ENCODE peak calls at places on chromosomes 5 and 9, in four cellular contexts. K is astrocyte of the cerebellum, O is uterus, H is HCT116. Q is an unnamed sample.
A peak's percentile ranks its signal among the peaks of the same experiment; 100 is the strongest.

GRCh38 chr9:121763561-121764370 is 112.3 kb downstream of the DAB2IP start:
- DNase-seq in O (no peak), H (no peak), K (no peak), Q (no peak)

GRCh38 chr5:171483453-171484177 is 64.2 kb downstream of the FGF18 start:
- DNase-seq in O (peak; percentile 94), H (no peak), K (peak; percentile 66), Q (no peak)

GRCh38 chr5:107615173-107615856 is 55.4 kb downstream of the EFNA5 start:
- DNase-seq in H (no peak), O (no peak), K (no peak), Q (no peak)

GRCh38 chr5:146758898-146759297 is 119.7 kb downstream of the PPP2R2B start:
- DNase-seq in H (no peak), O (no peak), K (no peak), Q (no peak)

GRCh38 chr5:149288437-149288836 is 16.8 kb downstream of the AFAP1L1 start:
- DNase-seq in H (no peak), O (no peak), K (no peak), Q (no peak)

GRCh38 chr9:124344291-124345050 is 70.8 kb downstream of the PSMB7 start:
- DNase-seq in K (no peak), O (no peak), H (no peak), Q (no peak)

GRCh38 chr9:132651259-132651658 is 18.5 kb downstream of the DDX31 start:
- DNase-seq in K (peak; percentile 89), O (no peak), H (no peak), Q (peak; percentile 58)

GRCh38 chr5:127878174-127878750 is 175.1 kb downstream of the CCDC192 start:
- DNase-seq in O (no peak), K (no peak), H (peak; percentile 62), Q (no peak)

GRCh38 chr5:137622850-137623249 is 113.0 kb downstream of the KLHL3 start:
- DNase-seq in O (no peak), K (no peak), H (no peak), Q (peak; percentile 23)

GRCh38 chr9:74463825-74464224 is 33.3 kb upstream of the RORB start:
- DNase-seq in H (no peak), K (no peak), O (no peak), Q (no peak)

GRCh38 chr5:135426102-135427082 is 20.8 kb downstream of the DCANP1 start:
- DNase-seq in K (no peak), H (peak; percentile 65), O (no peak), Q (peak; percentile 22)

GRCh38 chr9:69444021-69444420 is 119.0 kb downstream of the ENTREP1 start:
- DNase-seq in K (peak; percentile 76), H (no peak), O (no peak), Q (no peak)

GRCh38 chr5:178940569-178941360 is at the start of gene ZNF454:
- DNase-seq in O (peak; percentile 95), K (peak; percentile 86), H (no peak), Q (peak; percentile 66)

GRCh38 chr9:126208359-126208758 is 118.3 kb upstream of the MVB12B start:
- DNase-seq in H (no peak), O (no peak), K (no peak), Q (no peak)

GRCh38 chr9:121861501-121862180 is 210.2 kb downstream of the DAB2IP start:
- DNase-seq in O (no peak), K (no peak), H (peak; percentile 31), Q (no peak)

GRCh38 chr5:74642543-74642863 is 2.0 kb upstream of the ENC1 start:
- DNase-seq in K (no peak), O (no peak), H (no peak), Q (no peak)
- H3K4me3 ChIP-seq in K (no peak overlapping the region), O (no peak overlapping the region), H (no peak overlapping the region), Q (no peak overlapping the region)

GRCh38 chr5:151427258-151427657 is 20.1 kb upstream of the SLC36A1 start:
- DNase-seq in H (no peak), O (no peak), K (no peak), Q (no peak)
- TF ChIP-seq CTCF in H (no peak), O (no peak), K (no peak), Q (no peak)

DNA sequence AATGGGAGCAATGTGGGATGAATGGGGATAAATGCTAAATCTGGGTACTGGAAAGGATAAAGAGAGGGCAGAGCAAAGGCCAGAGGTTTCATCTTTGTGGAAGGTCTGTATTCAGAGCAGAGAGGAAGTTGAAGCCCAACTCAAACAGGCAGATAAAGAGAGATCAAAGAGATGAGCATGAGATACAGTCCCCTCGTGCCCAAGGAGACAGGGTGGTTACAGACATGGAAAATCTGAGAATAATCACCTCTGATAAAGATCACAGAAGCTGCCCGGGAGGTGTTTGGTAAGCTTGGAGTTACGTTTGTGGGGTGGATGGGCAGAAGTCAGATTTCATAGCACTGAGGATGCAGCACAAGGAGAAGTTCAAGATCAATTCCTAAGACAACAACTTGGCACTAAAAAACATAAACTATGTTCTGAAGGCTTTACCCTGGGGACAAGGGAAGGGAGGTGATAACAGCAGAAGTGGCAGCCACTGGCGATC is 452 bp upstream of the ERAP2 start:
- DNase-seq in K (no peak), H (no peak), O (no peak), Q (no peak)
- H3K4me3 ChIP-seq in K (peak overlapping the region; percentile 36), H (peak overlapping the region; percentile 63), O (peak overlapping the region; percentile 58), Q (peak overlapping the region; percentile 65)

GRCh38 chr9:95907794-95908193 is 32.3 kb downstream of the ERCC6L2 start:
- DNase-seq in K (no peak), H (no peak), O (no peak), Q (no peak)
- TF ChIP-seq CTCF in K (no peak), H (peak; percentile 48), O (no peak), Q (no peak)

DNA sequence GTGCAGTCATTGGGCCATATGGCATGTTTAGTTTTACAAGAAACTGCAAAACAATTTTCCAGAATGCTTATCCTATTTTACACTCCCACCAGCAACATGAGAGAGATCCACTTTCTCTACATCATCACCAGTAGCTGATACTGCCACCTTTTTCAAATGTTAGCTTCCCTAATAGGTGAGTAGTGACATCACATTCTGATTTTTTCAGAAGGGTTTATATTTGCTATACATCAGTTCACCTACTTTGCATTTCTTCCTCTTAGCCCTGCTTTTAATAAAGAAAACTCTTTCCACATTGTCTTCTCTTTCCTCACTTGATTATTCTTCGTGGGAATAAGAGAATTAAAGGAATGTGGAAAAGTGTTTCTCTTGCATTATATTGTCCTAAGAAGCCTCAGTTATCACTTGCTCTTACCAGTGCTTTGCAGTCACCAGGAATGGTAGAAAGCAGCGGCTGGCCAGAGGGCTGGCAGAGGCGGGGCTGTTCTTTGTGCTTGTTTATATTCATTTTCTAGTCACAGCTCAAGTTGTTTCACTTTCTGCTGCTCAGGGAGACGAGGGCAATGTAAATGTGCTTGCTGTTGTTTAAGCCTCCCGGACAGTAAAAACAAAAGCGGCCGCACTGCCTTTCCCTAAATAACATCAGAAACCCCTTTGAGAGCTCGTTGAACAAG is 164.8 kb downstream of the HSD17B3 start:
- DNase-seq in K (peak; percentile 53), H (no peak), O (no peak), Q (peak; percentile 2)
- H3K4me3 ChIP-seq in K (peak overlapping the region; percentile 15), H (no peak overlapping the region), O (no peak overlapping the region), Q (no peak overlapping the region)

DNA sequence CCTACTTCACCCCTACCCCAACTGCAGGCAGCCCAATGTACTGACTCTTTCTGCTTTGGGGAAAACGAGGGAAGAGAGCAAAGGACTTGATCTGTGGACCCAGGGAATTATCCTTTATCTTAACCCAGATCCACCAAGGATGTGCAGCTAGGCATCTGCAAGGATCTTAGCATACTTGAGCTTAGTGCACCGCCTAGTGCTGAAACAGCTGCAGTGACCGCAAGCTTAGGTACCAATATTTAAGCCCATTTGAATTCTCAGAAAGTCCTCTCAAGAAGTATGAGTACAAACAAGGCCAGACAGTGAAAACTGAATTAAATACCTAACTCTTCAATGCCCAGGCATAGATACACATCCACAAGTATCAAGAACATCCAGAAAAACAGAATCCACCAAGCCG is 576.7 kb upstream of the ADAMTS16 start:
- DNase-seq in K (peak; percentile 49), H (no peak), O (no peak), Q (peak; percentile 10)
- TF ChIP-seq CTCF in K (peak; percentile 85), H (no peak), O (no peak), Q (peak; percentile 70)

GRCh38 chr5:150671509-150672236 is 10.6 kb downstream of the MYOZ3 start:
- DNase-seq in H (no peak), K (no peak), O (no peak), Q (no peak)
- H3K4me3 ChIP-seq in H (no peak overlapping the region), K (peak overlapping the region; percentile 52), O (peak overlapping the region; percentile 46), Q (no peak overlapping the region)

GRCh38 chr9:114893221-114893620 is 37.2 kb downstream of the TNFSF8 start:
- DNase-seq in O (no peak), H (no peak), K (no peak), Q (no peak)
- TF ChIP-seq CTCF in O (no peak), H (no peak), K (no peak), Q (no peak)

Q was measured in LNCaP clone FGC.